ENCODE peak calls at places on chromosomes 12 and 14, in eight cellular contexts. C is pancreas, N is fibroblast of mammary gland, O is GM23248, K is skeletal muscle cell, H is esophagus squamous epithelium, X is AG10803, V is prostate gland. T is an unnamed sample.

GRCh38 chr14:36516719-36517241 is 3.3 kb downstream of the NKX2-1 start:
- DNase-seq in O (no peak), K (no peak), V (no peak), N (no peak), X (no peak), C (no peak), H (no peak), T (no peak)

GRCh38 chr12:108828774-108829173 is 28.6 kb downstream of the SSH1 start:
- DNase-seq in X (peak; percentile 66), O (peak; percentile 87), K (peak; percentile 73), H (no peak), V (no peak), C (no peak), N (peak; percentile 98), T (peak; percentile 87)

GRCh38 chr12:62933871-62934798 is 815 bp downstream of the PPM1H start:
- DNase-seq in N (peak; percentile 7), X (peak; percentile 23), H (no peak), O (peak; percentile 62), V (peak; percentile 19), K (no peak), C (peak; percentile 76), T (no peak)

GRCh38 chr14:71593966-71594365 is 338.3 kb upstream of the RGS6 start:
- DNase-seq in V (no peak), N (no peak), H (no peak), X (no peak), O (no peak), K (no peak), C (no peak), T (no peak)

GRCh38 chr14:22071001-22071400 is 397.4 kb upstream of the OR4E1 start:
- DNase-seq in V (no peak), K (no peak), O (no peak), H (no peak), X (no peak), N (no peak), C (no peak), T (no peak)

GRCh38 chr12:70449074-70449757 is 83.1 kb downstream of the KCNMB4 start:
- DNase-seq in K (no peak), N (peak; percentile 65), C (no peak), H (no peak), O (peak; percentile 17), X (no peak), V (no peak), T (peak; percentile 93)

GRCh38 chr12:131132118-131132892 is 178.6 kb downstream of the ADGRD1 start:
- DNase-seq in K (no peak), C (peak; percentile 88), H (no peak), O (peak; percentile 85), N (peak; percentile 57), X (peak; percentile 61), V (peak; percentile 28), T (no peak)

GRCh38 chr12:132026796-132027500 is 77.2 kb downstream of the EP400 start:
- DNase-seq in V (no peak), X (no peak), O (no peak), C (no peak), H (no peak), K (no peak), N (no peak), T (no peak)

GRCh38 chr12:69910739-69911138 is 85.7 kb downstream of the MYRFL start:
- DNase-seq in N (no peak), X (no peak), H (no peak), K (no peak), C (no peak), O (no peak), V (no peak), T (no peak)

GRCh38 chr14:20622816-20623291 is 18.6 kb downstream of the OR6S1 start:
- DNase-seq in C (no peak), K (no peak), N (no peak), O (peak; percentile 22), H (no peak), V (no peak), X (no peak), T (no peak)

GRCh38 chr14:104582649-104583048 is 3.1 kb downstream of the C14orf180 start:
- DNase-seq in H (no peak), N (no peak), K (no peak), C (no peak), V (no peak), X (no peak), O (no peak), T (no peak)

GRCh38 chr14:100285913-100286400 is 20.3 kb downstream of the SLC25A29 start:
- DNase-seq in K (no peak), X (no peak), C (no peak), N (no peak), H (no peak), V (no peak), O (no peak), T (no peak)

GRCh38 chr14:100282083-100282350 is 24.2 kb downstream of the SLC25A29 start:
- DNase-seq in C (no peak), H (no peak), O (no peak), N (no peak), V (no peak), K (no peak), X (no peak), T (no peak)

GRCh38 chr14:100285021-100285912 is 21.0 kb downstream of the SLC25A29 start:
- DNase-seq in H (no peak), C (peak; percentile 95), K (no peak), N (peak; percentile 40), O (peak; percentile 79), X (peak; percentile 66), V (peak; percentile 39), T (no peak)

GRCh38 chr14:100282766-100283419 is 23.4 kb downstream of the SLC25A29 start:
- DNase-seq in V (peak; percentile 41), H (no peak), K (no peak), X (no peak), C (no peak), N (no peak), O (no peak), T (peak; percentile 82)

GRCh38 chr14:100283984-100284881 is 22.0 kb downstream of the SLC25A29 start:
- DNase-seq in N (no peak), K (no peak), X (no peak), O (no peak), V (no peak), H (no peak), C (no peak), T (no peak)
- H3K4me3 ChIP-seq in N (no peak overlapping the region), K (peak overlapping the region; percentile 77), X (peak overlapping the region; percentile 71), O (peak overlapping the region; percentile 78), V (peak overlapping the region; percentile 67), H (peak overlapping the region; percentile 64), C (peak overlapping the region; percentile 53), T (no peak overlapping the region)

GRCh38 chr12:92134638-92135274 is 10.9 kb downstream of the BTG1 start:
- DNase-seq in O (peak; percentile 85), K (peak; percentile 56), X (peak; percentile 86), N (peak; percentile 94), C (no peak), V (no peak), H (no peak), T (peak; percentile 89)
- H3K4me3 ChIP-seq in O (peak overlapping the region; percentile 45), K (no peak overlapping the region), X (no peak overlapping the region), N (no peak overlapping the region), C (no peak overlapping the region), V (no peak overlapping the region), H (no peak overlapping the region), T (no peak overlapping the region)

GRCh38 chr14:94582199-94582750 is 1.0 kb downstream of the SERPINA5 start:
- DNase-seq in C (no peak), X (no peak), H (no peak), N (no peak), O (no peak), K (no peak), V (no peak), T (no peak)

GRCh38 chr14:94582851-94583250 is 1.6 kb downstream of the SERPINA5 start:
- DNase-seq in O (no peak), H (no peak), N (no peak), X (no peak), K (no peak), V (no peak), C (no peak), T (no peak)

GRCh38 chr14:94583557-94583956 is 2.3 kb downstream of the SERPINA5 start:
- DNase-seq in H (no peak), N (no peak), K (no peak), V (no peak), O (no peak), C (no peak), X (no peak), T (no peak)

GRCh38 chr14:94578712-94579111 is 2.5 kb upstream of the SERPINA5 start:
- DNase-seq in N (no peak), V (no peak), K (no peak), C (no peak), X (no peak), H (no peak), O (no peak), T (no peak)

DNA sequence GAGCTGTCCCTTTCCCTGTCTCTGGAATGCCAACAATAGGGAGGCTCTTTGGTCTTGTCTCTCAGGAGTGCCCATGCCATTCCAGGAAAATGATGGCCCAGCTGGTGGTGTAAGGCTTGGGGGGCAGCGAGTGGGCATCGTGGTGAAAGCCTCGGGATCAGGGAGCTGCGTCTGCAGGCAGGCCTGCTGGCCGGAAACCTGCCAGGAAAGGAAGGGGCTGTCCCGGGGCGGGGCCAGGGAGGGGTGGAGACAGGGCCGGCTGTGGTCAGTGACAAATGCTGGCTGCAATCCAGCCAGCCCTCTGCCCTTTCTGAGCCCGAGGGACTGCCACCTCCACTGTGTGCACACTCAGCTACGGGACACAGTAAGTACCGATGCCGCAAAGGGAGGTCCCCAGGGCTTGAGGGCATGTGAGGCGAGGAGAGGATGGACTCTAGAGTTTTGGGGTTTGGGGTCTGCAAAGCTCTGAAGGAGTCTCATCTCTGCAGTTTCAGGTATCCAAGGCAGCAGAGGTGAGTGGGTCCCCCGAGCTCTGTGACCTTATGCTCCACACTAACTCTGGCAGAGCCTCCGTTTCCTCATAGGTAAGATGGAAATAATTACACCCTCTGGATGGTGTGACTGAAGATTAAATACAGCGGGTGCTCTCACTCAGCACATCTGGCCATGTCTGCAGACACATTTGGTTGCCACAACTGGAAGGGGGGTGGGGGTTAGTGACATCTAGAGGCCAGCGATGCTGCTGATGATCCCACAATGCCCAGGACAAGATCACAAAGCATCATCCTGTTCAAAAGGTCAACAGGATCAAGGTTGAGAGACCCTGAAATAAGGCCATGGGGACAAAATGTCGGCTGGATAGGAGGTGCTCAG is at the start of gene SERPINA5:
- DNase-seq in N (peak; percentile 55), H (no peak), K (no peak), X (peak; percentile 24), O (peak; percentile 11), V (no peak), C (peak; percentile 85), T (no peak)
- H3K4me3 ChIP-seq in N (no peak within 1 kb of the TSS), H (no peak within 1 kb of the TSS), K (no peak within 1 kb of the TSS), X (no peak within 1 kb of the TSS), O (no peak within 1 kb of the TSS), V (no peak within 1 kb of the TSS), C (peak within 1 kb of the TSS; percentile 35), T (no peak within 1 kb of the TSS)

GRCh38 chr12:52284562-52285171 is 6.7 kb downstream of the KRT81 start:
- DNase-seq in X (no peak), H (no peak), V (no peak), O (no peak), N (no peak), C (no peak), K (no peak), T (no peak)

GRCh38 chr12:52280319-52280795 is 5.9 kb downstream of the KRT86 start:
- DNase-seq in C (no peak), H (no peak), K (peak; percentile 85), X (peak; percentile 97), O (peak; percentile 95), N (peak; percentile 94), V (peak; percentile 88), T (peak; percentile 98)

GRCh38 chr12:52285851-52286530 is 5.3 kb downstream of the KRT81 start:
- DNase-seq in K (no peak), V (no peak), H (no peak), O (no peak), N (no peak), C (no peak), X (no peak), T (no peak)

GRCh38 chr12:52280796-52281560 is 6.5 kb downstream of the KRT86 start:
- DNase-seq in C (no peak), H (no peak), N (peak; percentile 98), K (peak; percentile 96), O (peak; percentile 98), X (peak; percentile 99), V (peak; percentile 58), T (peak; percentile 97)

GRCh38 chr12:52285172-52285745 is 6.1 kb downstream of the KRT81 start:
- DNase-seq in X (peak; percentile 48), H (no peak), O (peak; percentile 79), V (no peak), N (peak; percentile 48), C (no peak), K (no peak), T (peak; percentile 59)
- H3K4me3 ChIP-seq in X (no peak overlapping the region), H (no peak overlapping the region), O (no peak overlapping the region), V (no peak overlapping the region), N (no peak overlapping the region), C (no peak overlapping the region), K (no peak overlapping the region), T (no peak overlapping the region)

T was measured in bronchial epithelial cell.